ENCODE peak calls at places on chromosomes 5 and 9, in seven cellular contexts. O is bronchial epithelial cell, X is NCI-H2171, D is NCI-H2029 treated with DMSO at 0.1 percent for 48 hours, S is psoas muscle, I is nephron progenitor cell, K is COR-L47. G is an unnamed sample.

GRCh38 chr9:127519301-127520166 is 68.2 kb downstream of the LRSAM1 start:
- DNase-seq in O (peak; percentile 90), X (no peak), D (no peak), S (no peak), I (peak; percentile 31), K (no peak), G (peak; percentile 68)

GRCh38 chr5:154829589-154830218 is 20.7 kb downstream of the FAXDC2 start:
- DNase-seq in O (peak; percentile 98), X (no peak), D (peak; percentile 95), S (no peak), I (no peak), K (no peak), G (no peak)

GRCh38 chr5:95530441-95530840 is 24.3 kb downstream of the SKIC3 start:
- DNase-seq in O (peak; percentile 71), X (no peak), D (no peak), S (no peak), I (no peak), K (no peak), G (no peak)

GRCh38 chr5:73900566-73900965 is 274.6 kb downstream of the ARHGEF28 start:
- DNase-seq in O (no peak), X (no peak), D (no peak), S (no peak), I (no peak), K (no peak), G (no peak)

GRCh38 chr5:54088081-54088480 is 222.3 kb downstream of the ARL15 start:
- DNase-seq in O (no peak), X (no peak), D (no peak), S (no peak), I (no peak), K (no peak), G (no peak)

GRCh38 chr5:43648499-43649124 is 45.6 kb downstream of the NNT start:
- DNase-seq in O (no peak), X (no peak), D (no peak), S (peak; percentile 49), I (no peak), K (no peak), G (peak; percentile 38)

GRCh38 chr5:78530342-78531096 is 118.1 kb downstream of the LHFPL2 start:
- DNase-seq in O (peak; percentile 97), X (no peak), D (no peak), S (no peak), I (no peak), K (no peak), G (no peak)

GRCh38 chr5:167555771-167556170 is 735.7 kb upstream of the WWC1 start:
- DNase-seq in O (no peak), X (no peak), D (no peak), S (no peak), I (no peak), K (no peak), G (no peak)

GRCh38 chr5:143245929-143246561 is 157.4 kb downstream of the NR3C1 start:
- DNase-seq in O (peak; percentile 98), X (peak; percentile 71), D (no peak), S (peak; percentile 67), I (no peak), K (no peak), G (no peak)

GRCh38 chr5:102670224-102670836 is 84.8 kb upstream of the PAM start:
- DNase-seq in O (no peak), X (no peak), D (peak; percentile 31), S (peak; percentile 38), I (no peak), K (no peak), G (no peak)

GRCh38 chr5:43674536-43674935 is 71.6 kb downstream of the NNT start:
- DNase-seq in O (no peak), X (no peak), D (no peak), S (no peak), I (no peak), K (no peak), G (no peak)

GRCh38 chr5:16918156-16918555 is 17.9 kb downstream of the MYO10 start:
- DNase-seq in O (no peak), X (no peak), D (no peak), S (no peak), I (no peak), K (no peak), G (no peak)

GRCh38 chr9:108606408-108606807 is 249.4 kb downstream of the ACTL7B start:
- DNase-seq in O (no peak), X (no peak), D (no peak), S (no peak), I (no peak), K (no peak), G (no peak)

GRCh38 chr9:75087279-75087823 is 604 bp downstream of the NMRK1 start:
- DNase-seq in O (peak; percentile 55), X (peak; percentile 6), D (peak; percentile 31), S (no peak), I (peak; percentile 10), K (no peak), G (peak; percentile 52)

GRCh38 chr9:38415846-38416245 is 8.4 kb downstream of the IGFBPL1 start:
- DNase-seq in O (no peak), X (no peak), D (no peak), S (no peak), I (no peak), K (no peak), G (no peak)

G was measured in heart left ventricle.